ENCODE peak calls at places on chromosome 6, in four cellular contexts. I is vagina, K is heart right ventricle, V is ovary. Q is an unnamed sample. For H3K4me1, the result is how much of the 10 kb centered on the place peaks cover.

GRCh38 chr6:21987501-21987957 is 309.3 kb downstream of the PRL start:
- DNase-seq in V (peak), K (peak), I (no peak), Q (peak)

GRCh38 chr6:52227495-52227894 is 16.8 kb downstream of the IL17F start:
- DNase-seq in V (no peak), I (no peak), K (no peak), Q (no peak)

GRCh38 chr6:158769696-158770446 is 49.3 kb downstream of the EZR start:
- DNase-seq in K (peak), I (no peak), V (peak), Q (no peak)

GRCh38 chr6:134553941-134554340 is 236.0 kb upstream of the SGK1 start:
- DNase-seq in K (no peak), I (no peak), V (no peak), Q (no peak)

GRCh38 chr6:42259841-42260395 is 42.3 kb upstream of the MRPS10 start:
- DNase-seq in K (no peak), I (no peak), V (no peak), Q (no peak)

GRCh38 chr6:75221107-75221506 is 15.3 kb upstream of the COL12A1 start:
- DNase-seq in V (no peak), K (no peak), I (no peak), Q (no peak)

GRCh38 chr6:154751020-154751800 is 18.0 kb downstream of the SCAF8 start:
- DNase-seq in V (no peak), K (no peak), I (no peak), Q (no peak)

GRCh38 chr6:129009856-129010255 is 126.9 kb downstream of the LAMA2 start:
- DNase-seq in V (no peak), I (no peak), K (no peak), Q (no peak)

GRCh38 chr6:51398064-51398740 is 579.5 kb downstream of the TFAP2B start:
- DNase-seq in K (no peak), I (no peak), V (no peak), Q (no peak)

GRCh38 chr6:14797875-14798593 is 447.8 kb upstream of the JARID2 start:
- DNase-seq in K (no peak), V (no peak), I (no peak), Q (no peak)

GRCh38 chr6:118813795-118814194 is 80.2 kb upstream of the ASF1A start:
- DNase-seq in V (no peak), K (no peak), I (no peak), Q (no peak)

GRCh38 chr6:79307321-79308036 is 73.0 kb upstream of the HMGN3 start:
- DNase-seq in K (no peak), V (no peak), I (no peak), Q (no peak)

GRCh38 chr6:3838992-3839867 is 9.9 kb upstream of the FAM50B start:
- DNase-seq in I (peak), V (no peak), K (no peak), Q (no peak)

GRCh38 chr6:145891126-145891525 is 73.0 kb downstream of the SHPRH start:
- DNase-seq in V (no peak), K (no peak), I (no peak), Q (no peak)

GRCh38 chr6:44071670-44072451 is 55.4 kb downstream of the MRPL14 start:
- DNase-seq in K (no peak), V (no peak), I (no peak), Q (no peak)

GRCh38 chr6:119145111-119145510 is 66.6 kb upstream of the FAM184A start:
- DNase-seq in V (no peak), K (no peak), I (no peak), Q (no peak)

GRCh38 chr6:142167071-142167470 is 20.0 kb downstream of the VTA1 start:
- DNase-seq in K (no peak), I (no peak), V (no peak), Q (no peak)

GRCh38 chr6:3157151-3157933 is at the start of gene TUBB2A:
- DNase-seq in V (peak), I (no peak), K (peak), Q (peak)

DNA sequence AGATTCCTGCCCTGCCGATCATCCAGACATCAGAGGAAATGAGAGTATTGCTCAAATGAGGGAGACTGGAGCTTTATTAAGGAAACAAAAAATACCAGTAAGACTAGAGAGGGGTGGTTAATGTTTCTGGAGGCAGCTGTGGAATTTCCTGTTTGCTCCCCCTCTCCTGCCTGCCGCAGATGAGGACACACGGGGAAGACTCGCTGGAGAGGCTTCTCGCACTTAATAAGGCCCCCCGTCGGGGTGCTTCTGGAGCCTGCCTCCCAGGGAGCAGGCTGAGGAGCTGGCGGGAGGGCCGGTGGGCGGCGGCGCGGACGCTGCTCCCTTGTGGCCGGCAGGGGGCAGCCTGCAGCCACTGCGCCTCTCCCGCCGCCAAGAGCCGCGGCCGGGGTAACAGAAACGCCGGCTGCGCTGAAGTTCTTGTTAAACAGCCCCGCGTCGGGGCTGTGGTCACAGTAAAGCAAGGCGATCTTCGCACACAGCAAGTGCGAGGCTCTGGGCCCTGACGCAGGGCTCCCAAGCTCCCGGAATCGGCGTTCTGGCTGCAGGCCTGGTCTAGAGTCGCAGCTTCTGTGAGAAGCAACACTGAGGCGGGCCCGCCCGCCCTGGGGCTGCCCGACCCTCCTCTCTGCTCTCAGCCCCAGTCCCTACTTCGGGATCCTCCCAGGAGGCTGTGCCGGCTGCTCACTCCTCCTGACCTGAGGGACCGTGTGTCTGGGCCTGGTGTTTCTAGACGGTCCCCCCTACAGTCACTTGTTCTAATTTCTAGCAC is 17.4 kb downstream of the LEMD2 start:
- DNase-seq in I (no peak), V (peak), K (peak), Q (peak)
- H3K4me3 ChIP-seq in I (peak), V (no peak), K (no peak), Q (no peak)

GRCh38 chr6:149913085-149913484 is 9.8 kb downstream of the RAET1G start:
- DNase-seq in K (no peak), V (no peak), I (peak), Q (no peak)
- H3K27ac ChIP-seq in K (no peak), V (no peak), I (no peak), Q (no peak)

GRCh38 chr6:54860739-54861138 is 14.2 kb downstream of the FAM83B start:
- DNase-seq in I (no peak), V (no peak), K (no peak), Q (no peak)
- H3K4me1 ChIP-seq in I (under half), V (under half), K (under half), Q (under half)

DNA sequence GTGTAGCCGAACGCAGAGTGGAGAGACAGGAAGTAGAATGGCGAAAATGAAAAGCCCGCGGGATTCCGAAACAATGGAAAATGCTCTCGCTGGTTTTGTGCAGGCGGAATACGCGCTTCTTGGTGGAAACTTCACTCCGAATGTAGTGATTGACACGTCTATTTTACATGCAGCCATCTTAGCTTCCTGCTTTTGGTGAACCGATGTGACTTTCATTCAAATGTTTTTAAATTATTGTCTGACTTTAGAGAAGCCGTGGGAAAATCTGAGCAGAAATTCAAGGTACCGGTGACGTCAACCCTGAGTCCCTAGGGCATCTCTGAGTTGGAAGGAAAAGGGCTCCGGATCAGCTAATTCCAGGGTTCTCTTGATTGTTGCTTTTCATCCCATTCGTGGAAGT is 11.4 kb downstream of the GPX5 start:
- DNase-seq in K (no peak), V (no peak), I (no peak), Q (no peak)
- H3K4me3 ChIP-seq in K (no peak), V (no peak), I (no peak), Q (no peak)

GRCh38 chr6:162032620-162033019 is 694.9 kb downstream of the PRKN start:
- DNase-seq in K (no peak), I (no peak), V (no peak), Q (no peak)
- H3K27ac ChIP-seq in K (no peak), I (no peak), V (no peak), Q (no peak)

GRCh38 chr6:26552205-26552604 is 14.0 kb downstream of the HMGN4 start:
- DNase-seq in I (no peak), V (no peak), K (no peak), Q (no peak)
- H3K4me1 ChIP-seq in I (under half), V (under half), K (under half), Q (under half)

Q was measured in aorta.